ENCODE peak calls at places on chromosomes 5 and 9, in four cellular contexts. One of them, this sample, is unnamed.

GRCh38 chr5:156951354-156951753 is 11.7 kb downstream of the TIMD4 start:
- DNase-seq in H1: no peak
- DNase-seq in HepG2: no peak
- DNase-seq in GM12878: no peak
- DNase-seq in this sample: no peak

GRCh38 chr5:138632900-138633489 is 57.8 kb upstream of the HSPA9 start:
- DNase-seq in H1: peak; percentile 75
- DNase-seq in GM12878: peak; percentile 51
- DNase-seq in HepG2: peak; percentile 54
- DNase-seq in this sample: peak; percentile 88

GRCh38 chr9:14372437-14373318 is 58.7 kb upstream of the NFIB start:
- DNase-seq in HepG2: peak; percentile 53
- DNase-seq in H1: no peak
- DNase-seq in GM12878: no peak
- DNase-seq in this sample: peak; percentile 60

GRCh38 chr5:96963267-96963666 is 27.4 kb downstream of the LNPEP start:
- DNase-seq in GM12878: peak; percentile 33
- DNase-seq in H1: no peak
- DNase-seq in HepG2: no peak
- DNase-seq in this sample: no peak

GRCh38 chr5:1231354-1231905 is 6.2 kb downstream of the SLC6A18 start:
- DNase-seq in GM12878: no peak
- DNase-seq in HepG2: no peak
- DNase-seq in H1: no peak
- DNase-seq in this sample: no peak

GRCh38 chr5:125408582-125409069 is 662.2 kb upstream of the ZNF608 start:
- DNase-seq in HepG2: no peak
- DNase-seq in GM12878: no peak
- DNase-seq in H1: no peak
- DNase-seq in this sample: no peak

GRCh38 chr9:86122309-86122708 is 23.0 kb upstream of the GOLM1 start:
- DNase-seq in HepG2: peak; percentile 9
- DNase-seq in GM12878: no peak
- DNase-seq in H1: no peak
- DNase-seq in this sample: no peak

GRCh38 chr5:136064510-136064909 is 35.7 kb downstream of the TGFBI start:
- DNase-seq in GM12878: no peak
- DNase-seq in H1: no peak
- DNase-seq in HepG2: no peak
- DNase-seq in this sample: no peak

GRCh38 chr5:176817864-176818377 is 7.6 kb downstream of the UNC5A start:
- DNase-seq in H1: peak; percentile 79
- DNase-seq in GM12878: no peak
- DNase-seq in HepG2: no peak
- DNase-seq in this sample: peak; percentile 40

GRCh38 chr9:135146766-135147472 is 59.5 kb downstream of the OLFM1 start:
- DNase-seq in GM12878: no peak
- DNase-seq in HepG2: no peak
- DNase-seq in H1: no peak
- DNase-seq in this sample: no peak

DNA sequence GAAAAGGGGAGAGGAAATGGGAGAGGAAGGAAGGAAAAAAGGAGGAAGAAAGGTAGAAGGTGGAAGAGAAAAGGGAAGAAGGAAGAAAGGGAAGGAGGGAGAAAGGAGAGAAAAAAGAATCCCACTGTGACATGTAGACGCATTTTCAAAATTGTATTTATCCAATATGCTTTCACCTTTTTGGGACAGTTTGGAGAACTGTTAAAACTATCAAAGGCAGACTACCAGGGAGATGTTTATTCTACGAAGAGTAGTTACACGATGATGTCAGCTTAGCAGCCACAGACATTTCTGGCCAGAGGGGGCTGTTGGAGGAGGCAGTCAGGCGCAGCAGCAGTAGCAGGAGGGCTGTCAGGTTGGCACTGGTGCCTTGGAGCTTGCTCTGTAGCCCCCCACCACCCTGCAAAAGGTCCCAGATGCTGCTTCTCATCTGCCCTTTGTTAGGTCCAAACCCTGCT is 203.5 kb downstream of the SLIT3 start:
- DNase-seq in H1: no peak
- DNase-seq in GM12878: no peak
- DNase-seq in HepG2: no peak
- DNase-seq in this sample: no peak
- H3K4me3 ChIP-seq in H1: no peak overlapping the region
- H3K4me3 ChIP-seq in GM12878: no peak overlapping the region
- H3K4me3 ChIP-seq in HepG2: no peak overlapping the region
- H3K4me3 ChIP-seq in this sample: no peak overlapping the region

DNA sequence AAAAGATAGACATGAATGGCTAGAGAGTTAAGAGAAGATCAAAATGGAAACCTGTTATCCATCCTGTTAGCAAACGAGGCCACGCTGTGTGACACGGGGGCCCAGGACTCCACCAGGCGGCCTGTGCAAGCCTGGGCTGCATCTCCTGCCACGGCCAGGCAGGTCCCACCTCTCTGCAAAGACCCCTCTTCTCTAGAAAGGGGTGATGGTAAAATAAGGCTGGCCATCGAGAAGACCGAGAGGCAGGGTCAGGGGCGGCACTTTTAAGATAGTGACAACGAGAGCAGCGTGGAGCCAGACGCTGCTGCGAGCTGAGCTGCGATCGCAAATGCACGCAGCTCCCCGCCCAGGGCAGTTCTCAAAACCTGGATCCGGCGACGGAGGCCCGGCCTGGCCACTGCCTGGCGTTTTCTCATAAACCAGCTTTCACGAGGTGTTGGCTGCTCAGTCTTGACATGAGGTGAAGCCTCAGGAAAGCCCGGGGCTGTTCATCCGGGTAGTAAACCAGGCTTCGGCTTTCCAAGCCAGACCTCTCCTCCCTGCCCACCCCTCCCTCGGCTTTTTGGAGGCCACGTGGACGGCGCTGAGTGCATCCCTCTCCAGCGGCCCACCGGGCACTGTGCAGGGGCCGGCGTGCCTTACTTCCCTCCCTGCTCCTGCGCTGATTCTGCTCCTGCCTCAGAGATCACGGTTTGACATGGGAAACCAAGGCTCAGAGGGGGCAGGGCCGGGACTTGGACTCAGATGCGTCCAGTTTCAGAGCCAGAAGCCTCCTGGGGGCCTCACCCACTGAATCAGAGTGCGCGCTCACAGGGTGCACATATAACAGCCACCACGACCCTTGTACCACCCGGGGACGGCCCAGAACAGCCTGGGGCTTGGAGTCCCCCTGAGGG is 151.6 kb upstream of the PHYKPL start:
- DNase-seq in GM12878: no peak
- DNase-seq in H1: no peak
- DNase-seq in HepG2: no peak
- DNase-seq in this sample: no peak
- TF ChIP-seq SUZ12 in GM12878: no peak
- TF ChIP-seq SUZ12 in H1: no peak
- TF ChIP-seq SUZ12 in HepG2: no peak
- TF ChIP-seq SUZ12 in this sample: no peak

GRCh38 chr9:35682520-35682919 is 7.2 kb downstream of the TPM2 start:
- DNase-seq in HepG2: no peak
- DNase-seq in GM12878: no peak
- DNase-seq in H1: no peak
- DNase-seq in this sample: no peak

GRCh38 chr9:35680331-35681105 is 6.8 kb downstream of the CA9 start:
- DNase-seq in GM12878: no peak
- DNase-seq in H1: no peak
- DNase-seq in HepG2: no peak
- DNase-seq in this sample: peak; percentile 72

GRCh38 chr9:35681341-35682002 is 7.7 kb downstream of the CA9 start:
- DNase-seq in HepG2: no peak
- DNase-seq in GM12878: no peak
- DNase-seq in H1: no peak
- DNase-seq in this sample: no peak

GRCh38 chr9:35683323-35683722 is 6.4 kb downstream of the TPM2 start:
- DNase-seq in H1: no peak
- DNase-seq in GM12878: no peak
- DNase-seq in HepG2: no peak
- DNase-seq in this sample: no peak

GRCh38 chr9:35682083-35682482 is 7.6 kb downstream of the TPM2 start:
- DNase-seq in H1: no peak
- DNase-seq in HepG2: no peak
- DNase-seq in GM12878: no peak
- DNase-seq in this sample: no peak
- H3K9ac ChIP-seq in H1: no peak overlapping the region
- H3K9ac ChIP-seq in HepG2: no peak overlapping the region
- H3K9ac ChIP-seq in GM12878: no peak overlapping the region
- H3K9ac ChIP-seq in this sample: no peak overlapping the region

GRCh38 chr9:6216002-6216401 is 395 bp downstream of the IL33 start:
- DNase-seq in GM12878: no peak
- DNase-seq in HepG2: no peak
- DNase-seq in H1: no peak
- DNase-seq in this sample: no peak

GRCh38 chr9:6214451-6214850 is 1.2 kb upstream of the IL33 start:
- DNase-seq in H1: no peak
- DNase-seq in HepG2: no peak
- DNase-seq in GM12878: no peak
- DNase-seq in this sample: no peak

GRCh38 chr9:6214903-6215302 is 704 bp upstream of the IL33 start:
- DNase-seq in HepG2: no peak
- DNase-seq in GM12878: no peak
- DNase-seq in H1: no peak
- DNase-seq in this sample: no peak

GRCh38 chr9:6216951-6217350 is 1.3 kb downstream of the IL33 start:
- DNase-seq in H1: no peak
- DNase-seq in GM12878: no peak
- DNase-seq in HepG2: no peak
- DNase-seq in this sample: no peak

GRCh38 chr9:6215562-6215961 is at the start of gene IL33:
- DNase-seq in GM12878: no peak
- DNase-seq in H1: no peak
- DNase-seq in HepG2: no peak
- DNase-seq in this sample: no peak
- H3K4me3 ChIP-seq in GM12878: no peak within 1 kb of the TSS
- H3K4me3 ChIP-seq in H1: no peak within 1 kb of the TSS
- H3K4me3 ChIP-seq in HepG2: no peak within 1 kb of the TSS
- H3K4me3 ChIP-seq in this sample: no peak within 1 kb of the TSS

GRCh38 chr5:10235350-10235749 is 14.3 kb downstream of the ATPSCKMT start:
- DNase-seq in GM12878: no peak
- DNase-seq in HepG2: no peak
- DNase-seq in H1: no peak
- DNase-seq in this sample: no peak

GRCh38 chr5:10232386-10232785 is 17.3 kb downstream of the ATPSCKMT start:
- DNase-seq in HepG2: no peak
- DNase-seq in GM12878: no peak
- DNase-seq in H1: no peak
- DNase-seq in this sample: no peak

GRCh38 chr5:10229306-10230048 is 20.2 kb downstream of the ATPSCKMT start:
- DNase-seq in GM12878: no peak
- DNase-seq in H1: no peak
- DNase-seq in HepG2: no peak
- DNase-seq in this sample: no peak

GRCh38 chr5:10233011-10233410 is 16.7 kb downstream of the ATPSCKMT start:
- DNase-seq in H1: no peak
- DNase-seq in GM12878: no peak
- DNase-seq in HepG2: no peak
- DNase-seq in this sample: no peak

DNA sequence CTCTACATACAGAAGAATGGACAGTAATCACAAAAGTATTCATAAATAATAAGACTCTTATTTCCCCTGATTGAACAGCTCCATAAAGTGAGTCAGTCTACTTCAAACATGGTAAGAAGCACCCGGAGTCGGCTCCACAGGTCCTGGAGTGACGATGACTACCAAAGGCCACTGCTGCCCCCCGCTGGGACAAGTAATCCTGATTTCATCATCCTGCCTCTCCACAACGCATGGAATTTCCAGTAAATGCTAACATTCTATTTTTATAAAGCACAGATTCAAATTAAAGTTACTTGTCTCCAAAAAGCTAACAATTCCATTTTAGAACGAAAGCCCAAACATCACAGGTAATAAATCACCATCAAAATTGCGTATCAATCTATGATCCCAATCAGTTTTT is 16.2 kb downstream of the ATPSCKMT start:
- DNase-seq in GM12878: no peak
- DNase-seq in H1: no peak
- DNase-seq in HepG2: peak; percentile 37
- DNase-seq in this sample: peak; percentile 18
- TF ChIP-seq SUZ12 in GM12878: no peak
- TF ChIP-seq SUZ12 in H1: no peak
- TF ChIP-seq SUZ12 in HepG2: no peak
- TF ChIP-seq SUZ12 in this sample: no peak

GRCh38 chr9:114718801-114719221 is 36.8 kb upstream of the TEX48 start:
- DNase-seq in HepG2: no peak
- DNase-seq in H1: no peak
- DNase-seq in GM12878: no peak
- DNase-seq in this sample: no peak

GRCh38 chr9:114720296-114720695 is 38.3 kb upstream of the TEX48 start:
- DNase-seq in HepG2: no peak
- DNase-seq in GM12878: no peak
- DNase-seq in H1: no peak
- DNase-seq in this sample: no peak

GRCh38 chr9:114721491-114722362 is 39.7 kb upstream of the TEX48 start:
- DNase-seq in GM12878: no peak
- DNase-seq in HepG2: peak; percentile 99
- DNase-seq in H1: no peak
- DNase-seq in this sample: no peak

GRCh38 chr9:114719290-114719689 is 37.3 kb upstream of the TEX48 start:
- DNase-seq in H1: no peak
- DNase-seq in GM12878: no peak
- DNase-seq in HepG2: no peak
- DNase-seq in this sample: no peak

DNA sequence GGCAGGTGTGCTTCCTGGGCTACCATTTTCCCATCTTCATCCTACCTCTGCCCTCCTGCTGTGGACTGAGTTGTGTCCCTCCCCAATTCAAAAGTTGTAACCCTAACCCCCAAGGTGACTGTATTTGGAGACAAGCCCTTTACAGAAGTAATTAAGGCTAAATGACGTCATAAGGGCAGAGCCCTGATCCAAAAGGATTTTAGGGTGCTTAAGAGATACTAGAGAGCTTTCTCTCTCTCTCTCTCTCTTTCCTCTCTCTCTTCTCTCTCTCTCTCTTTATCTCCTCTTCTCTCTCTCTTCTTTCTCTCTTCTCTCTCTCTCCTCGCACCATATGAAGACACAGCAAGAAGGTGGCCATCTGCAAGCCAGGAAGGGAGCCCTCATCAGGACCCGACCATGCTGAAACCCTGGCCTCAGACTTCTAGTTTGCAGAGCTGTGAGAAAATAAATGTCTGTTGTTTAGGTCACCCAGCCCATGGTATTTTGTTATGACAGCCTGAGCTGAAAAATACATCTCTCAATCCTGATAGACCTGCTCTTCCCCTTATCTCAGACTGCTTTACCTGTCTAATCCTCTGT is 36.0 kb upstream of the TEX48 start:
- DNase-seq in H1: no peak
- DNase-seq in HepG2: no peak
- DNase-seq in GM12878: no peak
- DNase-seq in this sample: no peak
- H3K9ac ChIP-seq in H1: no peak overlapping the region
- H3K9ac ChIP-seq in HepG2: no peak overlapping the region
- H3K9ac ChIP-seq in GM12878: no peak overlapping the region
- H3K9ac ChIP-seq in this sample: no peak overlapping the region